ENCODE peak calls at places on chromosomes 1 and 21, in ten cellular contexts. R, L, M, D, T, O, N, A, K and Q are unnamed samples.
A peak's percentile ranks its signal among the peaks of the same experiment; 100 is the strongest.

GRCh38 chr1:12518956-12519707 is 98.9 kb downstream of the DHRS3 start:
- DNase-seq in R (no peak), L (peak; percentile 71), M (no peak), D (peak; percentile 90), T (no peak), O (peak; percentile 42), N (no peak), A (peak; percentile 80), K (no peak), Q (peak; percentile 73)

GRCh38 chr1:160125761-160126160 is 10.2 kb downstream of the ATP1A2 start:
- DNase-seq in R (no peak), L (no peak), M (no peak), D (no peak), T (no peak), O (no peak), N (no peak), A (no peak), K (no peak), Q (peak; percentile 3)

GRCh38 chr1:237166031-237166430 is 124.0 kb downstream of the RYR2 start:
- DNase-seq in R (no peak), L (no peak), M (no peak), D (no peak), T (no peak), O (no peak), N (no peak), A (no peak), K (no peak), Q (no peak)

GRCh38 chr1:223508819-223509218 is 115.6 kb downstream of the CCDC185 start:
- DNase-seq in R (no peak), L (no peak), M (no peak), D (no peak), T (no peak), O (no peak), N (no peak), A (no peak), K (no peak), Q (no peak)

GRCh38 chr1:61076728-61077675 is 5.4 kb upstream of the NFIA start:
- DNase-seq in R (peak; percentile 87), L (peak; percentile 72), M (peak; percentile 95), D (peak; percentile 89), T (peak; percentile 80), O (peak; percentile 56), N (no peak), A (peak; percentile 89), K (peak; percentile 83), Q (peak; percentile 45)

GRCh38 chr1:117817629-117818028 is 111.8 kb downstream of the GDAP2 start:
- DNase-seq in R (no peak), L (no peak), M (no peak), D (no peak), T (no peak), O (no peak), N (no peak), A (no peak), K (no peak), Q (no peak)

GRCh38 chr1:78121650-78122210 is 76.0 kb downstream of the GIPC2 start:
- DNase-seq in R (no peak), L (no peak), M (no peak), D (no peak), T (no peak), O (no peak), N (no peak), A (no peak), K (no peak), Q (no peak)

GRCh38 chr1:37753473-37754321 is 11.2 kb downstream of the EPHA10 start:
- DNase-seq in R (no peak), L (no peak), M (peak; percentile 25), D (no peak), T (no peak), O (no peak), N (no peak), A (no peak), K (no peak), Q (no peak)

GRCh38 chr1:20410555-20410954 is 75.5 kb downstream of the CAMK2N1 start:
- DNase-seq in R (no peak), L (no peak), M (no peak), D (no peak), T (no peak), O (no peak), N (no peak), A (no peak), K (no peak), Q (no peak)

GRCh38 chr1:9473032-9473792 is 66.1 kb upstream of the SLC25A33 start:
- DNase-seq in R (peak; percentile 46), L (peak; percentile 71), M (no peak), D (peak; percentile 92), T (no peak), O (no peak), N (peak; percentile 63), A (peak; percentile 59), K (no peak), Q (peak; percentile 75)

GRCh38 chr21:31414601-31415000 is 70.5 kb upstream of the TIAM1 start:
- DNase-seq in R (no peak), L (no peak), M (no peak), D (no peak), T (no peak), O (no peak), N (no peak), A (no peak), K (no peak), Q (no peak)

GRCh38 chr1:46180082-46180616 is 3.9 kb upstream of the P3R3URF start:
- DNase-seq in R (peak; percentile 86), L (no peak), M (peak; percentile 72), D (no peak), T (peak; percentile 35), O (no peak), N (no peak), A (no peak), K (no peak), Q (no peak)

DNA sequence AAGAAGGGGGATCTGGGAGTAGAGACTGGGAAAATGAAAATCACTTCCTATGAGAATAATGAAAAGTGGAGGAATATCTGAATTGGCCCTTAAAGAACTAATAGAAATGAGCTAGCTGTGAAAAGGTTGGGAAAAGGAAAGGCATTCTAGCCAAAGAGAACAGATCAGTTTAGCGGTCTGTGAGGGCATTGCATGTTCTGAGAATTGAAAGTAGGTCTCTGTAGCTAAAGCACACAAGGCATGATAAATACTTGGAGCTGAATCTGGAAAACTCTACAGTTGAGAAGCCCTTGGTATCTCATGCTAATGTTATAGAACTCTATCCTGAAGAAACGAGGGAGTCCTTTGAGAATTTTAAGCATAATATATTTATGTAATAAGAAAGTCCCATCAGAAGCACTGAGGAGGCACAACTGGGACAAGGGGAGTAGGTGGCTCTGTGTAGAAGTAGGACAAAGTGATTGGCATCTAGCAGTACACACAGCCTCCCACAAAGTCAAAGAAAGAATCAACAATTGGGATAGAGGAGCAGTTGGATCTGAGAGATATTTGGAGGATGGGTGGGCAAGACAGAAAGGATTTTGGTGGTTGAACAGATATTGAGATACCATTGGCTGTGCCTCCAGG is 78.7 kb downstream of the GREM2 start:
- DNase-seq in R (no peak), L (no peak), M (no peak), D (no peak), T (no peak), O (no peak), N (no peak), A (no peak), K (no peak), Q (no peak)
- TF ChIP-seq CTCF in R (no peak), L (no peak), M (no peak), D (no peak), T (no peak), O (no peak), N (no peak), A (no peak), K (no peak), Q (no peak)

DNA sequence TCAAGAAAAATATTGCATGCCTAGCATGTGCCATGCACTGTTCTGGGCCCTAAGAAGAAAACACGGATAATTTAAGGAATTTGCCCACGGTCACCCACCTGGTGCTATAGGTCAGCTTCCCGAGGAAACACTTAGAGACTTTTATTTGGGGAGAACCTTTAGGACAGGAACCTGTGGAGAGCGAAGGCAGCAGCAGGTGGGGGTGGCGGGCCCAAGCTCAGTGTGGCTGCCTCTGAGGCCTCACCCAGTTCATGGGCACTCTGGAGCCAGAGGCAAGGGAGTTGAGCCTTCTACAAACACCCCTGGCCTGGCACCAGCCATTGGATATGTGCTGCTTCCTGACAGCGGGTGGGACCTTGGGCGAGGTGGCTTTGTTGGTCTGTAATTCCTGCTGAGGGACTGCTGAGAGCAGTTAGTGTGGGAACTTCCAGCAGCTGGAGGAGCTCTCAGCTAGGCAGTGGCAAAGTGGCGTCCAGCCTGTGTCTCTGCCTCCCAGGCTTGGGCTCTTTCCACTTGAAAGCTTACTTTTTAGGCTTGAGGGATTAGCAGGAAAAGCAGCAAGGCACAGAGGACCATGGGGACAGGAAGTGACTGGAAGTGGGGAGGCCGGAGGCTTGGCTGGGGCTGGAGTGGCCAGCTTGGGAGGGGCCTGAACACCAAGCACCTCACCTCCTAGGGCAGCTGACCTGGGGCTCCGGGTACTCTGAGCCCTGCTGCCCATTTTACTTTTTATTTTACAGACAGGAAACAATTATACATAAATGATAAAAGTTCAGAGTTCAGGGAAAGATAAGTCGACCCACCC is 19.1 kb downstream of the MRPL37 start:
- DNase-seq in R (peak; percentile 59), L (no peak), M (no peak), D (no peak), T (no peak), O (no peak), N (no peak), A (no peak), K (no peak), Q (no peak)
- TF ChIP-seq CTCF in R (no peak), L (no peak), M (no peak), D (no peak), T (no peak), O (no peak), N (no peak), A (no peak), K (no peak), Q (peak; percentile 5)

GRCh38 chr1:243495442-243496172 is 239.8 kb downstream of the SDCCAG8 start:
- DNase-seq in R (no peak), L (no peak), M (no peak), D (peak; percentile 49), T (no peak), O (peak; percentile 36), N (no peak), A (peak; percentile 29), K (no peak), Q (no peak)
- TF ChIP-seq CTCF in R (no peak), L (no peak), M (no peak), D (no peak), T (no peak), O (no peak), N (no peak), A (no peak), K (no peak), Q (no peak)

DNA sequence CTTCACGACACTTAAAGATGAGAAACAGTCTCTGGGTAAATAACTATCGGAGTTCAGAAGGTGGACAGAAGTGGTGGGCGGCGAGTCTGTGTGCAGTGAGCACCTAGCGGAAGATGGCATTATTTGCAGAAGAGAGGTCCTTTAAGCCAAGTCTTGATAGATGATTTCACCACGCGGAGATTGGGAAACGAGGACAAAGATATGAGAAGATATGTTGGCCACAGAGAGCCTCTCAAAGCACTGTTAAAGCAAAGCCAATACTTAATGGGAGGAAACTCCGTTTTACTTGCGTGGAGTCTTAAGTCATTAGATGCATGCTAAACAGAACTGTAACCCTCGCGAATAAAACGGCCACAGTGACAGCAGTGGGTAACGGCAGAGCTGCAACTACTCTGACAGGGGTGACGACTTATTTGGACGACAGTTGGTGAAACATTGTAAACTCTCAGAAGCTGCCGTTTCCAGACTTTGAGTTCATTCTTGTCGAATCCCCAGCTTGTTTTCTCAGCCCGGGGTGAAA is 576 bp upstream of the CEP350 start:
- DNase-seq in R (no peak), L (peak; percentile 70), M (no peak), D (no peak), T (peak; percentile 22), O (peak; percentile 35), N (peak; percentile 12), A (no peak), K (no peak), Q (peak; percentile 13)
- TF ChIP-seq CTCF in R (peak; percentile 16), L (no peak), M (no peak), D (peak; percentile 21), T (no peak), O (no peak), N (no peak), A (peak; percentile 31), K (peak; percentile 38), Q (peak; percentile 21)